ENCODE peak calls at places on chromosomes 11 and 22, in seven cellular contexts. One of them, this sample, is unnamed.

GRCh38 chr22:35567794-35568193 is 27.2 kb downstream of the RASD2 start:
- DNase-seq in SK-N-SH: no peak
- DNase-seq in GM12878: no peak
- DNase-seq in K562: no peak
- DNase-seq in HCT116: no peak
- DNase-seq in HepG2: no peak
- DNase-seq in H1: no peak
- DNase-seq in this sample: no peak

GRCh38 chr22:40203568-40203967 is 25.8 kb downstream of the TNRC6B start:
- DNase-seq in K562: no peak
- DNase-seq in HCT116: no peak
- DNase-seq in GM12878: no peak
- DNase-seq in SK-N-SH: no peak
- DNase-seq in H1: no peak
- DNase-seq in HepG2: no peak
- DNase-seq in this sample: no peak

GRCh38 chr11:63858628-63859550 is 20.0 kb downstream of the MARK2 start:
- DNase-seq in GM12878: no peak
- DNase-seq in HCT116: no peak
- DNase-seq in K562: peak
- DNase-seq in HepG2: peak
- DNase-seq in H1: no peak
- DNase-seq in SK-N-SH: no peak
- DNase-seq in this sample: no peak

GRCh38 chr22:47073101-47073500 is 310.7 kb downstream of the TBC1D22A start:
- DNase-seq in HCT116: no peak
- DNase-seq in HepG2: no peak
- DNase-seq in K562: no peak
- DNase-seq in SK-N-SH: no peak
- DNase-seq in H1: no peak
- DNase-seq in GM12878: no peak
- DNase-seq in this sample: no peak

GRCh38 chr11:63405114-63405513 is 35.5 kb downstream of the SLC22A9 start:
- DNase-seq in K562: no peak
- DNase-seq in GM12878: no peak
- DNase-seq in SK-N-SH: no peak
- DNase-seq in HepG2: no peak
- DNase-seq in H1: no peak
- DNase-seq in HCT116: no peak
- DNase-seq in this sample: no peak

GRCh38 chr11:93028959-93029536 is 59.6 kb downstream of the MTNR1B start:
- DNase-seq in HCT116: no peak
- DNase-seq in H1: no peak
- DNase-seq in GM12878: no peak
- DNase-seq in HepG2: no peak
- DNase-seq in SK-N-SH: no peak
- DNase-seq in K562: no peak
- DNase-seq in this sample: no peak

GRCh38 chr22:37234736-37235711 is 9.0 kb downstream of the RAC2 start:
- DNase-seq in GM12878: no peak
- DNase-seq in HCT116: no peak
- DNase-seq in K562: no peak
- DNase-seq in H1: no peak
- DNase-seq in SK-N-SH: no peak
- DNase-seq in HepG2: no peak
- DNase-seq in this sample: no peak

GRCh38 chr11:2263724-2264360 is 6.5 kb downstream of the ASCL2 start:
- DNase-seq in SK-N-SH: no peak
- DNase-seq in H1: no peak
- DNase-seq in GM12878: no peak
- DNase-seq in HepG2: no peak
- DNase-seq in HCT116: no peak
- DNase-seq in K562: no peak
- DNase-seq in this sample: no peak

GRCh38 chr11:66509131-66509561 is 1.3 kb upstream of the BBS1 start:
- DNase-seq in SK-N-SH: no peak
- DNase-seq in H1: no peak
- DNase-seq in HCT116: no peak
- DNase-seq in GM12878: no peak
- DNase-seq in HepG2: peak
- DNase-seq in K562: no peak
- DNase-seq in this sample: no peak

GRCh38 chr11:26928636-26929035 is 65.3 kb upstream of the FIBIN start:
- DNase-seq in GM12878: no peak
- DNase-seq in K562: no peak
- DNase-seq in HepG2: no peak
- DNase-seq in SK-N-SH: no peak
- DNase-seq in H1: no peak
- DNase-seq in HCT116: no peak
- DNase-seq in this sample: no peak

GRCh38 chr11:8251767-8252295 is 11.8 kb downstream of the LMO1 start:
- DNase-seq in GM12878: no peak
- DNase-seq in HepG2: no peak
- DNase-seq in SK-N-SH: no peak
- DNase-seq in HCT116: no peak
- DNase-seq in K562: no peak
- DNase-seq in H1: no peak
- DNase-seq in this sample: no peak

GRCh38 chr22:27937453-27937852 is 18.4 kb upstream of the PITPNB start:
- DNase-seq in GM12878: no peak
- DNase-seq in H1: no peak
- DNase-seq in HepG2: peak
- DNase-seq in SK-N-SH: peak
- DNase-seq in HCT116: no peak
- DNase-seq in K562: no peak
- DNase-seq in this sample: no peak
- TF ChIP-seq JUND in GM12878: no peak
- TF ChIP-seq JUND in H1: no peak
- TF ChIP-seq JUND in HepG2: no peak
- TF ChIP-seq JUND in SK-N-SH: no peak
- TF ChIP-seq JUND in HCT116: no peak
- TF ChIP-seq JUND in K562: no peak
- TF ChIP-seq JUND in this sample: no peak

GRCh38 chr11:73295996-73296318 is 12.1 kb upstream of the ARHGEF17 start:
- DNase-seq in HCT116: no peak
- DNase-seq in SK-N-SH: no peak
- DNase-seq in GM12878: no peak
- DNase-seq in K562: no peak
- DNase-seq in H1: no peak
- DNase-seq in HepG2: no peak
- DNase-seq in this sample: no peak
- TF ChIP-seq JUND in HCT116: no peak
- TF ChIP-seq JUND in SK-N-SH: no peak
- TF ChIP-seq JUND in GM12878: no peak
- TF ChIP-seq JUND in K562: no peak
- TF ChIP-seq JUND in H1: no peak
- TF ChIP-seq JUND in HepG2: no peak
- TF ChIP-seq JUND in this sample: no peak

GRCh38 chr22:45574069-45574703 is 71.5 kb downstream of the FBLN1 start:
- DNase-seq in HCT116: no peak
- DNase-seq in K562: no peak
- DNase-seq in HepG2: no peak
- DNase-seq in H1: no peak
- DNase-seq in SK-N-SH: no peak
- DNase-seq in GM12878: no peak
- DNase-seq in this sample: no peak
- TF ChIP-seq JUND in HCT116: no peak
- TF ChIP-seq JUND in K562: no peak
- TF ChIP-seq JUND in HepG2: no peak
- TF ChIP-seq JUND in H1: no peak
- TF ChIP-seq JUND in SK-N-SH: no peak
- TF ChIP-seq JUND in GM12878: no peak
- TF ChIP-seq JUND in this sample: no peak

GRCh38 chr11:35524780-35525179 is 636 bp downstream of the PAMR1 start:
- DNase-seq in K562: no peak
- DNase-seq in SK-N-SH: no peak
- DNase-seq in HCT116: no peak
- DNase-seq in HepG2: no peak
- DNase-seq in H1: no peak
- DNase-seq in GM12878: no peak
- DNase-seq in this sample: no peak
- TF ChIP-seq JUND in K562: no peak
- TF ChIP-seq JUND in SK-N-SH: no peak
- TF ChIP-seq JUND in HCT116: no peak
- TF ChIP-seq JUND in HepG2: no peak
- TF ChIP-seq JUND in H1: no peak
- TF ChIP-seq JUND in GM12878: no peak
- TF ChIP-seq JUND in this sample: no peak

DNA sequence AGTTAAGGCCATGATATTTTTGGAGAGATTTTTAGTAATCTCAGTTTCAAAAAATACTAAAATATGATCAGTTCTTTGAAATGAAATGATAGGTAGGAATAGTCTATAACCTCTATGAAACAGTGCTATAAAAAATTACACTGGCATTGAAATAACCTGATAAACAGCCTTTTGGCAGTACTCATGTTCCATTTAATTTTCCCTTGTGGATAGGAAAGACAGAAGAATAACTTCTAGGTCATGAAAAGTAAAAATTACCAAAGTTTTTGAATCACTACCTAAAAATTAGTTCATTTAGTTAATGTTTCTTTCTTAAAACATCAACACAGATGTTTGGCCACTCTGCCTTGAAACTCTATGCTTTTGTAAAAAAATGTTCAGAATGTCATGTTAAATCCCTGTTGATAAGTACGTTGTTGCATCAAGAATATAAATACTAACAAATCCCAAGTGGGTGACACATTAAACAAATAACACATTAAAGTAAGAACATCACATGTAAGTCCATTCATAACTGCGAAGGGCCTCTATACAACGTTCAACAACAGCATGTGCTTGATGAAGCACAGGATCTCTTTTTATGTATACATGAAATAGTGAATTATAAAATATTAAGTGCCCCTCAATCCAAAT is 290.2 kb downstream of the SWAP70 start:
- DNase-seq in K562: no peak
- DNase-seq in SK-N-SH: no peak
- DNase-seq in HepG2: no peak
- DNase-seq in HCT116: no peak
- DNase-seq in GM12878: no peak
- DNase-seq in H1: no peak
- DNase-seq in this sample: no peak
- TF ChIP-seq JUND in K562: no peak
- TF ChIP-seq JUND in SK-N-SH: no peak
- TF ChIP-seq JUND in HepG2: no peak
- TF ChIP-seq JUND in HCT116: no peak
- TF ChIP-seq JUND in GM12878: no peak
- TF ChIP-seq JUND in H1: no peak
- TF ChIP-seq JUND in this sample: no peak

GRCh38 chr22:44413211-44413610 is 84.8 kb downstream of the RTL6 start:
- DNase-seq in H1: no peak
- DNase-seq in HepG2: no peak
- DNase-seq in K562: no peak
- DNase-seq in GM12878: no peak
- DNase-seq in SK-N-SH: no peak
- DNase-seq in HCT116: no peak
- DNase-seq in this sample: no peak

GRCh38 chr22:44411226-44412135 is 86.6 kb downstream of the RTL6 start:
- DNase-seq in H1: no peak
- DNase-seq in HCT116: no peak
- DNase-seq in GM12878: no peak
- DNase-seq in HepG2: peak
- DNase-seq in SK-N-SH: no peak
- DNase-seq in K562: no peak
- DNase-seq in this sample: no peak

GRCh38 chr22:44409691-44410316 is 88.2 kb downstream of the RTL6 start:
- DNase-seq in GM12878: no peak
- DNase-seq in HCT116: no peak
- DNase-seq in K562: no peak
- DNase-seq in H1: no peak
- DNase-seq in SK-N-SH: no peak
- DNase-seq in HepG2: no peak
- DNase-seq in this sample: no peak

GRCh38 chr22:44410396-44411056 is 87.5 kb downstream of the RTL6 start:
- DNase-seq in GM12878: no peak
- DNase-seq in K562: no peak
- DNase-seq in H1: no peak
- DNase-seq in SK-N-SH: no peak
- DNase-seq in HCT116: no peak
- DNase-seq in HepG2: no peak
- DNase-seq in this sample: no peak

DNA sequence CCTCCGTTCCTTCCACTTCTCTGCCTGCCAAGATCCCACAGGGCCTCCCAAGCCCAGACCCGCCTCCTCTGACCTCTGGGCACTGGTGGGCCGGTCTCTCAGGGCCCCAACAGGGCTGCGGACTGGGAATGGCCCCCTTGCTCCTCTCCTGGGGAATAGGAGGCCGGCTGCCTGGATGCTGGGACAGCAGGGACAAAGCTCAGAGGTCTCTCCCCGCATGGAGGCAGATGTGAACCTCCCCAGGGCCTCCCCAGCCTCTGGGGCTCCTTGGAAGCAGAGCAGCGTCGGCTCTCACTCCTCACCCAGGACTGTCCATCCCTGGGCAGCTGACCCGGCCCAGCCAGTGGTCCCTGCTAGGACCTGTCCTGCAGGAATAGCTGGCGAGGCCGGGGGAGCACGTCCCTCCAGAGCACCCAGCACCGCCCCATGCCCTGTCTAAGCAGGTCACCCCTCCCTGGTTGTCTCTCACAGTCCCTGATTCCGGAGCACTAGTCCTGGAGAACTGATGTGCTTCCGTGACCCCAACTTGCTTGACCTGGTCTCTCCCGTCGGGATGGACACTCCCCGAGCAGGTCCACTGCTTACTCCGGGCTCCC is 85.8 kb downstream of the RTL6 start:
- DNase-seq in SK-N-SH: peak
- DNase-seq in HCT116: no peak
- DNase-seq in H1: no peak
- DNase-seq in GM12878: no peak
- DNase-seq in K562: no peak
- DNase-seq in HepG2: no peak
- DNase-seq in this sample: no peak
- TF ChIP-seq JUND in SK-N-SH: no peak
- TF ChIP-seq JUND in HCT116: no peak
- TF ChIP-seq JUND in H1: no peak
- TF ChIP-seq JUND in GM12878: no peak
- TF ChIP-seq JUND in K562: no peak
- TF ChIP-seq JUND in HepG2: no peak
- TF ChIP-seq JUND in this sample: no peak

DNA sequence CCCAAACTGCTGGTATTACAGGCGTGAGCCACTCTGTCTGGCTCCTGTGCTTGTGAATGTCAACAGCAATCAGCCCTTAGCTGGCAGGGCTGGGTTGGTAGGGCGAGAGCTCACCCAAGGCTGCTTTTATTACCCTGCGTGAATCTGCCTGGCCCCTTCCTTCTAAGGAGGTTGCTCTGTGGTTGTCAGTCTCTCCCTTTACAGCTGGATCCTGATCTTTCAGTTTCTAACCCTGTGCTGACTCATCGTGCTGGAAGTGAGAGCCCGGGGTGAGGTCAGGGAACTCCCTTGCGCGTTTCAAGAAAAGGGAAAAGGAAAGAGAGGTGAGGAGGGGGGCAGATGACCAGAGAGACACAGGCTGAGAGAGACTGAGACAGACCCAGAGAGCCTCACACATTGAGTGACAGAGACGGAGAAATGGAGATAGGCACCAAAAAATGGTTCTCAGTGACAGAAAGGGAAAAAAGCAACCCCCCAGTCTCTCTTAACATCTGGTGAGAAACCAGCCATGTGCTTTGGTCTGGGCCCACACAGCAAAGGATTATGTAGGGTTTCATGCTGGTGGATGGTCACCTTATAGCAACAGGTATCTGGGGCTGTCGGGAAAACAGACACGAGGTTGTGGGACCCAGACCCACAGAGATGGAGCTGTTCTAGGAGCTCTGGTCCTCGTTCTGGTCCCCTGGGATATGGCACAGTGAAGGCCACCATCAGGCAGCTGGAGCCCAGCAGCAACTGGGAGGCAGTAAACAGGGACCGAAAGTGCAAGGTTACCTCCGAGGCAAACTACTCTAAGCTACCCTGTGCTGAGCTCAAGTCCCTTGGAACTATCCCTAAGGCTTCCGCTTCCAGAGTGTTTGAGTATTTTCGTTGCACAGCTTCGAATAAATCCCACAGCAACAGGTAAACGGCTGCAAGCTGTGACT is 2.5 kb downstream of the TCN2 start:
- DNase-seq in H1: no peak
- DNase-seq in SK-N-SH: no peak
- DNase-seq in K562: peak
- DNase-seq in HepG2: no peak
- DNase-seq in HCT116: no peak
- DNase-seq in GM12878: peak
- DNase-seq in this sample: no peak
- TF ChIP-seq JUND in H1: no peak
- TF ChIP-seq JUND in SK-N-SH: no peak
- TF ChIP-seq JUND in K562: peak
- TF ChIP-seq JUND in HepG2: no peak
- TF ChIP-seq JUND in HCT116: peak
- TF ChIP-seq JUND in GM12878: peak
- TF ChIP-seq JUND in this sample: no peak

This sample was measured in T47D.